ENCODE peak calls at places on chromosomes 3 and 15, in four cellular contexts. One of them, this sample, is unnamed.

GRCh38 chr15:66876423-66876730 is 174.3 kb downstream of the SMAD6 start:
- DNase-seq in hypothalamus: no peak
- DNase-seq in A172: no peak
- DNase-seq in NCI-H345: no peak
- DNase-seq in this sample: no peak

GRCh38 chr3:184741259-184741556 is 29.3 kb upstream of the MAGEF1 start:
- DNase-seq in hypothalamus: no peak
- DNase-seq in A172: no peak
- DNase-seq in NCI-H345: no peak
- DNase-seq in this sample: no peak

GRCh38 chr3:105691053-105691452 is 177.8 kb downstream of the CBLB start:
- DNase-seq in hypothalamus: no peak
- DNase-seq in A172: no peak
- DNase-seq in NCI-H345: no peak
- DNase-seq in this sample: no peak

GRCh38 chr3:75048650-75049049 is 434.2 kb upstream of the CNTN3 start:
- DNase-seq in hypothalamus: no peak
- DNase-seq in A172: no peak
- DNase-seq in NCI-H345: no peak
- DNase-seq in this sample: no peak

GRCh38 chr3:141561426-141562034 is 74.7 kb downstream of the RASA2 start:
- DNase-seq in hypothalamus: no peak
- DNase-seq in A172: peak
- DNase-seq in NCI-H345: peak
- DNase-seq in this sample: peak

GRCh38 chr3:60577601-60578000 is 673.7 kb downstream of the FHIT start:
- DNase-seq in hypothalamus: no peak
- DNase-seq in A172: no peak
- DNase-seq in NCI-H345: no peak
- DNase-seq in this sample: no peak

GRCh38 chr3:129051776-129052400 is 8.7 kb upstream of the GP9 start:
- DNase-seq in hypothalamus: no peak
- DNase-seq in A172: peak
- DNase-seq in NCI-H345: no peak
- DNase-seq in this sample: peak

GRCh38 chr15:31480356-31481058 is 153.9 kb downstream of the KLF13 start:
- DNase-seq in hypothalamus: no peak
- DNase-seq in A172: no peak
- DNase-seq in NCI-H345: no peak
- DNase-seq in this sample: no peak

GRCh38 chr3:193894121-193894863 is 241.7 kb upstream of the HES1 start:
- DNase-seq in hypothalamus: no peak
- DNase-seq in A172: no peak
- DNase-seq in NCI-H345: no peak
- DNase-seq in this sample: no peak

GRCh38 chr3:100629728-100630127 is 20.3 kb downstream of the ADGRG7 start:
- DNase-seq in hypothalamus: no peak
- DNase-seq in A172: no peak
- DNase-seq in NCI-H345: no peak
- DNase-seq in this sample: no peak

GRCh38 chr3:187019542-187020072 is 89.3 kb downstream of the ST6GAL1 start:
- DNase-seq in hypothalamus: no peak
- DNase-seq in A172: no peak
- DNase-seq in NCI-H345: no peak
- DNase-seq in this sample: no peak

GRCh38 chr3:13612829-13613228 is 63.9 kb downstream of the FBLN2 start:
- DNase-seq in hypothalamus: no peak
- DNase-seq in A172: no peak
- DNase-seq in NCI-H345: no peak
- DNase-seq in this sample: no peak

GRCh38 chr3:36212291-36212690 is 168.0 kb upstream of the STAC start:
- DNase-seq in hypothalamus: no peak
- DNase-seq in A172: no peak
- DNase-seq in NCI-H345: no peak
- DNase-seq in this sample: no peak

GRCh38 chr3:100184960-100185566 is 70.8 kb upstream of the FILIP1L start:
- DNase-seq in hypothalamus: no peak
- DNase-seq in A172: no peak
- DNase-seq in NCI-H345: no peak
- DNase-seq in this sample: no peak

GRCh38 chr3:153026026-153026425 is 136.0 kb upstream of the RAP2B start:
- DNase-seq in hypothalamus: no peak
- DNase-seq in A172: peak
- DNase-seq in NCI-H345: peak
- DNase-seq in this sample: peak

GRCh38 chr15:85793641-85794597 is 806 bp downstream of the KLHL25 start:
- DNase-seq in hypothalamus: no peak
- DNase-seq in A172: no peak
- DNase-seq in NCI-H345: peak
- DNase-seq in this sample: peak

GRCh38 chr3:128573707-128574162 is 76.9 kb downstream of the RPN1 start:
- DNase-seq in hypothalamus: no peak
- DNase-seq in A172: no peak
- DNase-seq in NCI-H345: no peak
- DNase-seq in this sample: no peak

GRCh38 chr3:154955907-154956533 is 124.1 kb upstream of the MME start:
- DNase-seq in hypothalamus: no peak
- DNase-seq in A172: no peak
- DNase-seq in NCI-H345: no peak
- DNase-seq in this sample: no peak

This sample was measured in ACHN.